ENCODE peak calls at places on chromosomes 4 and X, in eight cellular contexts. One of them, this sample, is unnamed.

GRCh38 chrX:10749113-10749512 is 128.7 kb upstream of the MID1 start:
- DNase-seq in testis: no peak
- DNase-seq in vagina: no peak
- DNase-seq in fibroblast of lung: no peak
- DNase-seq in A549: no peak
- DNase-seq in tibial artery: no peak
- DNase-seq in CD8-positive, alpha-beta memory T cell: no peak
- DNase-seq in endothelial cell of umbilical vein: no peak
- DNase-seq in this sample: no peak

GRCh38 chrX:45621356-45622041 is 420.8 kb upstream of the DIPK2B start:
- DNase-seq in testis: no peak
- DNase-seq in vagina: no peak
- DNase-seq in A549: no peak
- DNase-seq in tibial artery: no peak
- DNase-seq in CD8-positive, alpha-beta memory T cell: no peak
- DNase-seq in fibroblast of lung: peak; percentile 59
- DNase-seq in endothelial cell of umbilical vein: peak; percentile 54
- DNase-seq in this sample: no peak

GRCh38 chrX:152905081-152905420 is 7.2 kb downstream of the ZNF185 start:
- DNase-seq in endothelial cell of umbilical vein: no peak
- DNase-seq in testis: peak; percentile 16
- DNase-seq in fibroblast of lung: no peak
- DNase-seq in tibial artery: no peak
- DNase-seq in A549: no peak
- DNase-seq in CD8-positive, alpha-beta memory T cell: no peak
- DNase-seq in vagina: no peak
- DNase-seq in this sample: no peak

GRCh38 chr4:73883306-73883705 is 14.1 kb downstream of the CXCL1 start:
- DNase-seq in A549: no peak
- DNase-seq in CD8-positive, alpha-beta memory T cell: no peak
- DNase-seq in fibroblast of lung: peak; percentile 43
- DNase-seq in testis: no peak
- DNase-seq in endothelial cell of umbilical vein: peak; percentile 25
- DNase-seq in vagina: no peak
- DNase-seq in tibial artery: no peak
- DNase-seq in this sample: no peak

GRCh38 chr4:14167876-14168510 is 540.5 kb upstream of the BOD1L1 start:
- DNase-seq in A549: no peak
- DNase-seq in fibroblast of lung: peak; percentile 9
- DNase-seq in vagina: no peak
- DNase-seq in endothelial cell of umbilical vein: no peak
- DNase-seq in testis: no peak
- DNase-seq in tibial artery: no peak
- DNase-seq in CD8-positive, alpha-beta memory T cell: no peak
- DNase-seq in this sample: no peak

GRCh38 chr4:86921608-86922252 is 13.1 kb upstream of the AFF1 start:
- DNase-seq in CD8-positive, alpha-beta memory T cell: no peak
- DNase-seq in A549: no peak
- DNase-seq in endothelial cell of umbilical vein: no peak
- DNase-seq in fibroblast of lung: peak; percentile 46
- DNase-seq in tibial artery: no peak
- DNase-seq in testis: no peak
- DNase-seq in vagina: no peak
- DNase-seq in this sample: no peak

GRCh38 chr4:30756553-30756952 is 36.4 kb downstream of the PCDH7 start:
- DNase-seq in A549: no peak
- DNase-seq in tibial artery: no peak
- DNase-seq in endothelial cell of umbilical vein: peak; percentile 52
- DNase-seq in testis: no peak
- DNase-seq in fibroblast of lung: no peak
- DNase-seq in CD8-positive, alpha-beta memory T cell: no peak
- DNase-seq in vagina: no peak
- DNase-seq in this sample: no peak

GRCh38 chr4:168683595-168683994 is 186.7 kb downstream of the PALLD start:
- DNase-seq in fibroblast of lung: no peak
- DNase-seq in tibial artery: no peak
- DNase-seq in CD8-positive, alpha-beta memory T cell: no peak
- DNase-seq in vagina: no peak
- DNase-seq in endothelial cell of umbilical vein: no peak
- DNase-seq in testis: no peak
- DNase-seq in A549: no peak
- DNase-seq in this sample: peak; percentile 58

GRCh38 chr4:67160409-67160808 is 384.9 kb downstream of the CENPC start:
- DNase-seq in testis: no peak
- DNase-seq in CD8-positive, alpha-beta memory T cell: no peak
- DNase-seq in tibial artery: no peak
- DNase-seq in fibroblast of lung: no peak
- DNase-seq in endothelial cell of umbilical vein: no peak
- DNase-seq in A549: no peak
- DNase-seq in vagina: no peak
- DNase-seq in this sample: no peak

GRCh38 chr4:14348506-14348905 is 653.8 kb upstream of the CPEB2 start:
- DNase-seq in fibroblast of lung: peak; percentile 15
- DNase-seq in endothelial cell of umbilical vein: no peak
- DNase-seq in tibial artery: no peak
- DNase-seq in A549: no peak
- DNase-seq in CD8-positive, alpha-beta memory T cell: no peak
- DNase-seq in testis: no peak
- DNase-seq in vagina: no peak
- DNase-seq in this sample: no peak

GRCh38 chrX:28794751-28795150 is 207.5 kb downstream of the IL1RAPL1 start:
- DNase-seq in testis: no peak
- DNase-seq in tibial artery: no peak
- DNase-seq in fibroblast of lung: no peak
- DNase-seq in endothelial cell of umbilical vein: no peak
- DNase-seq in A549: no peak
- DNase-seq in CD8-positive, alpha-beta memory T cell: no peak
- DNase-seq in vagina: no peak
- DNase-seq in this sample: no peak

GRCh38 chr4:138475116-138475515 is 233.0 kb upstream of the SLC7A11 start:
- DNase-seq in testis: no peak
- DNase-seq in A549: no peak
- DNase-seq in fibroblast of lung: no peak
- DNase-seq in vagina: no peak
- DNase-seq in endothelial cell of umbilical vein: no peak
- DNase-seq in CD8-positive, alpha-beta memory T cell: no peak
- DNase-seq in tibial artery: no peak
- DNase-seq in this sample: no peak

GRCh38 chr4:6024450-6024960 is 6.3 kb upstream of the C4orf50 start:
- DNase-seq in A549: no peak
- DNase-seq in CD8-positive, alpha-beta memory T cell: no peak
- DNase-seq in endothelial cell of umbilical vein: no peak
- DNase-seq in tibial artery: no peak
- DNase-seq in fibroblast of lung: no peak
- DNase-seq in testis: no peak
- DNase-seq in vagina: no peak
- DNase-seq in this sample: no peak

GRCh38 chr4:81425087-81425486 is 46.6 kb downstream of the RASGEF1B start:
- DNase-seq in tibial artery: no peak
- DNase-seq in CD8-positive, alpha-beta memory T cell: no peak
- DNase-seq in A549: no peak
- DNase-seq in testis: no peak
- DNase-seq in vagina: no peak
- DNase-seq in endothelial cell of umbilical vein: no peak
- DNase-seq in fibroblast of lung: no peak
- DNase-seq in this sample: no peak

GRCh38 chrX:55801811-55802210 is 84.3 kb downstream of the RRAGB start:
- DNase-seq in tibial artery: no peak
- DNase-seq in endothelial cell of umbilical vein: no peak
- DNase-seq in testis: no peak
- DNase-seq in vagina: no peak
- DNase-seq in fibroblast of lung: no peak
- DNase-seq in CD8-positive, alpha-beta memory T cell: no peak
- DNase-seq in A549: no peak
- DNase-seq in this sample: no peak

GRCh38 chrX:107970073-107970472 is 12.1 kb downstream of the TEX13B start:
- DNase-seq in CD8-positive, alpha-beta memory T cell: no peak
- DNase-seq in A549: no peak
- DNase-seq in testis: no peak
- DNase-seq in fibroblast of lung: no peak
- DNase-seq in tibial artery: no peak
- DNase-seq in vagina: no peak
- DNase-seq in endothelial cell of umbilical vein: no peak
- DNase-seq in this sample: no peak

DNA sequence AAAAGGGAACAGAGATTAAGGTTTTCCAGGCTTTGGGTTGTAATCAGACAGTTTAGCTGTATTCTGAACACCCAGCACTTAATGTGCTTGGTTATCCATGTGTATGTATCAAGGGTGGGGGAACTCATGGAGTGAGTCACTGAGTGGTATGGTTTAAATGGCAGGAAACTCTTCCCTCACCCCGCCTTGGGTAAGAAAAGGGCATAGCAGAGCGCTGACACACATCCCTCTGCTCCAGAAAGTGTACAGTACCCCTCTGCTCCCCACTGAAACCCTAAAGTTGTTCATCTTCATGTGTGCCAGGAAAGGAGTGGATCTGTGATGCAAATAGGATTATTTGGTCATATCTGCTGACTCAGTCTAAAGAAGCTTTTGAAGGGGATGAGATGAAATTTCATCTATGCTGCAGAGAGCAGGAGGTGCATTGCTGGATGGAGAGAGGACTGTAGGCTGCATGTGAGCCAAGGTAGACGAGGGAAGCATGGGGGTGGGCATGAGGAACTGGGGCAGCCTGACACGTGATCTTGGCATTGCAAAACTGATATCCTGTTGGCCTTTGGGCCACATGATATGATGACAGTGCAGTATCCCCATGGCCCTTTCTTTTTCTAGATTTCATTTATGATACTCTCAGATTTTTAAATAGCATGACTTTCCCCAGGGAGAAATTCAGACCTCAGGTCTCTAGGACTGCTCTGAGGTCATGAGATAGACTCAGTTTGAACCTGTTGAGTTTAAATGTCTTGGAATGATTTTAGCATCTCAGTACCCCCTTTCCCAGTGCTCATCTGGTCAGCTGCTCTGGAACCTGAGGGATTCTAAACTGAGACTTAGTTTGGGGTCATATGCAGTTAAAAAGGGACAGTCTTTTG is 84.8 kb downstream of the TMEM164 start:
- DNase-seq in endothelial cell of umbilical vein: peak; percentile 74
- DNase-seq in testis: no peak
- DNase-seq in vagina: no peak
- DNase-seq in A549: peak; percentile 71
- DNase-seq in tibial artery: peak; percentile 22
- DNase-seq in CD8-positive, alpha-beta memory T cell: no peak
- DNase-seq in fibroblast of lung: peak; percentile 94
- DNase-seq in this sample: peak; percentile 66
- H3K4me3 ChIP-seq in endothelial cell of umbilical vein: peak overlapping the region; percentile 9
- H3K4me3 ChIP-seq in testis: no peak overlapping the region
- H3K4me3 ChIP-seq in vagina: no peak overlapping the region
- H3K4me3 ChIP-seq in A549: peak overlapping the region; percentile 38
- H3K4me3 ChIP-seq in tibial artery: no peak overlapping the region
- H3K4me3 ChIP-seq in CD8-positive, alpha-beta memory T cell: no peak overlapping the region
- H3K4me3 ChIP-seq in fibroblast of lung: no peak overlapping the region
- H3K4me3 ChIP-seq in this sample: no peak overlapping the region

DNA sequence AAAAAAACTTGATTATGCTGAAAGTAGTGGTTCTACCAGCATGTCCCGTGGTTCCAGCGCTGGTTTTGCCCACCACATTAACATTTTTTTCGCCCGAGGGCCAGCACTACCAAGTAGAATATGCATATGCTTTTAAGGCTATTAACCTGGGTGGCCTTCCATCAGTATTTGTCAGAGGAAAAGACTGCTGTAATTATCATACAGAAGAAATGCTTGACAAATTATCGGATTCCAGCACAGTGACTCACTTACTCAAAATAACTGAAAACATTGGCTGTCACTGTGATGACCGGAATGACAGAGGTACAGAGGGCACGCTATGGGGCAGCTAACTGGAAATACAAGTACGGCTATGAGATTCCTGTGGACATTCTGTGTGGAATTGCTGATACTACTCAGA is 34.6 kb downstream of the PRPS2 start:
- DNase-seq in vagina: no peak
- DNase-seq in tibial artery: no peak
- DNase-seq in A549: no peak
- DNase-seq in CD8-positive, alpha-beta memory T cell: no peak
- DNase-seq in fibroblast of lung: peak; percentile 2
- DNase-seq in testis: no peak
- DNase-seq in endothelial cell of umbilical vein: peak; percentile 44
- DNase-seq in this sample: peak; percentile 91
- H3K9me3 ChIP-seq in vagina: no peaks in the 10 kb centered on the region
- H3K9me3 ChIP-seq in tibial artery: no peaks in the 10 kb centered on the region
- H3K9me3 ChIP-seq in A549: no peaks in the 10 kb centered on the region
- H3K9me3 ChIP-seq in CD8-positive, alpha-beta memory T cell: no peaks in the 10 kb centered on the region
- H3K9me3 ChIP-seq in fibroblast of lung: no peaks in the 10 kb centered on the region
- H3K9me3 ChIP-seq in testis: no peaks in the 10 kb centered on the region
- H3K9me3 ChIP-seq in endothelial cell of umbilical vein: no peaks in the 10 kb centered on the region
- H3K9me3 ChIP-seq in this sample: no peaks in the 10 kb centered on the region

GRCh38 chr4:175091649-175092048 is 173.5 kb downstream of the ADAM29 start:
- DNase-seq in vagina: no peak
- DNase-seq in testis: no peak
- DNase-seq in A549: no peak
- DNase-seq in endothelial cell of umbilical vein: no peak
- DNase-seq in fibroblast of lung: no peak
- DNase-seq in tibial artery: no peak
- DNase-seq in CD8-positive, alpha-beta memory T cell: no peak
- DNase-seq in this sample: no peak

GRCh38 chr4:175087156-175087555 is 169.0 kb downstream of the ADAM29 start:
- DNase-seq in testis: no peak
- DNase-seq in CD8-positive, alpha-beta memory T cell: no peak
- DNase-seq in vagina: no peak
- DNase-seq in tibial artery: no peak
- DNase-seq in A549: no peak
- DNase-seq in fibroblast of lung: no peak
- DNase-seq in endothelial cell of umbilical vein: no peak
- DNase-seq in this sample: no peak

GRCh38 chr4:175090116-175090515 is 172.0 kb downstream of the ADAM29 start:
- DNase-seq in fibroblast of lung: no peak
- DNase-seq in testis: no peak
- DNase-seq in A549: no peak
- DNase-seq in CD8-positive, alpha-beta memory T cell: no peak
- DNase-seq in tibial artery: no peak
- DNase-seq in vagina: no peak
- DNase-seq in endothelial cell of umbilical vein: no peak
- DNase-seq in this sample: no peak

GRCh38 chr4:175092114-175092513 is 174.0 kb downstream of the ADAM29 start:
- DNase-seq in CD8-positive, alpha-beta memory T cell: peak; percentile 18
- DNase-seq in testis: no peak
- DNase-seq in tibial artery: no peak
- DNase-seq in endothelial cell of umbilical vein: no peak
- DNase-seq in A549: no peak
- DNase-seq in vagina: no peak
- DNase-seq in fibroblast of lung: no peak
- DNase-seq in this sample: no peak
- H3K4me3 ChIP-seq in CD8-positive, alpha-beta memory T cell: no peak overlapping the region
- H3K4me3 ChIP-seq in testis: no peak overlapping the region
- H3K4me3 ChIP-seq in tibial artery: no peak overlapping the region
- H3K4me3 ChIP-seq in endothelial cell of umbilical vein: no peak overlapping the region
- H3K4me3 ChIP-seq in A549: no peak overlapping the region
- H3K4me3 ChIP-seq in vagina: no peak overlapping the region
- H3K4me3 ChIP-seq in fibroblast of lung: no peak overlapping the region
- H3K4me3 ChIP-seq in this sample: no peak overlapping the region

GRCh38 chrX:75337525-75337924 is 63.6 kb downstream of the UPRT start:
- DNase-seq in testis: no peak
- DNase-seq in fibroblast of lung: no peak
- DNase-seq in endothelial cell of umbilical vein: no peak
- DNase-seq in tibial artery: no peak
- DNase-seq in CD8-positive, alpha-beta memory T cell: no peak
- DNase-seq in A549: no peak
- DNase-seq in vagina: no peak
- DNase-seq in this sample: no peak

DNA sequence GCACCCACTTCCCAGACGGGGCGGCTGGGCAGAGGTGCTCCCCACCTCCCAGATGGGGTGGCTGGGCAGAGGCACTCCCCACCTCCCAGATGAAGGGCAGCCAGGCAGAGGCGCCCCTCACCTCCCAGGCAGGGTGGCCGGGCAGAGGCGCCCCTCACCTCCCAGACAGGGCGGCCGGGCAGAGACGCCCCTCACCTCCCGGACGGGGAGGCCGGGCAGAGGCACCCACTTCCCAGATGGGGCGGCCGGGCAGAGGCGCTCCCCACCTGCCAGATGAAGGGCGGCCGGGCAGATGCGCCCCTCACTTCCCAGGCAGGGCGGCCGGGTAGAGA is 61.2 kb downstream of the UPRT start:
- DNase-seq in fibroblast of lung: no peak
- DNase-seq in tibial artery: no peak
- DNase-seq in testis: no peak
- DNase-seq in endothelial cell of umbilical vein: no peak
- DNase-seq in CD8-positive, alpha-beta memory T cell: no peak
- DNase-seq in vagina: no peak
- DNase-seq in A549: no peak
- DNase-seq in this sample: no peak
- H3K9me3 ChIP-seq in fibroblast of lung: no peaks in the 10 kb centered on the region
- H3K9me3 ChIP-seq in tibial artery: no peaks in the 10 kb centered on the region
- H3K9me3 ChIP-seq in testis: no peaks in the 10 kb centered on the region
- H3K9me3 ChIP-seq in endothelial cell of umbilical vein: no peaks in the 10 kb centered on the region
- H3K9me3 ChIP-seq in CD8-positive, alpha-beta memory T cell: no peaks in the 10 kb centered on the region
- H3K9me3 ChIP-seq in vagina: no peaks in the 10 kb centered on the region
- H3K9me3 ChIP-seq in A549: no peaks in the 10 kb centered on the region
- H3K9me3 ChIP-seq in this sample: no peaks in the 10 kb centered on the region